ENCODE peak calls at places on chromosomes 2 and 18, in ten cellular contexts. N, Q, E, J, W, K, T, O, Y and P are unnamed samples.

GRCh38 chr18:46226461-46226860 is 122.3 kb downstream of the HAUS1 start:
- DNase-seq in N (no peak), Q (no peak), E (no peak), J (no peak), W (no peak), K (no peak), T (no peak), O (no peak), Y (peak), P (no peak)

GRCh38 chr2:240126731-240127130 is 9.4 kb downstream of the COPS9 start:
- DNase-seq in N (no peak), Q (peak), E (no peak), J (no peak), W (no peak), K (no peak), T (no peak), O (no peak), Y (no peak), P (no peak)

GRCh38 chr2:101418704-101419663 is 31.7 kb upstream of the CREG2 start:
- DNase-seq in N (no peak), Q (peak), E (peak), J (peak), W (peak), K (peak), T (no peak), O (no peak), Y (peak), P (peak)

GRCh38 chr2:227789803-227790202 is 23.8 kb upstream of the CCL20 start:
- DNase-seq in N (no peak), Q (no peak), E (no peak), J (no peak), W (no peak), K (peak), T (no peak), O (no peak), Y (no peak), P (no peak)

GRCh38 chr2:33457588-33458247 is 18.7 kb upstream of the RASGRP3 start:
- DNase-seq in N (no peak), Q (no peak), E (no peak), J (no peak), W (no peak), K (peak), T (no peak), O (no peak), Y (no peak), P (no peak)

GRCh38 chr2:17149945-17150344 is 368.3 kb downstream of the RAD51AP2 start:
- DNase-seq in N (no peak), Q (no peak), E (no peak), J (no peak), W (no peak), K (no peak), T (no peak), O (no peak), Y (no peak), P (no peak)

GRCh38 chr2:210599476-210599875 is 43.1 kb downstream of the CPS1 start:
- DNase-seq in N (no peak), Q (no peak), E (no peak), J (no peak), W (no peak), K (no peak), T (no peak), O (no peak), Y (no peak), P (no peak)

GRCh38 chr2:217978536-217979150 is 24.2 kb downstream of the TNS1 start:
- DNase-seq in N (no peak), Q (no peak), E (no peak), J (no peak), W (no peak), K (no peak), T (no peak), O (peak), Y (no peak), P (peak)

GRCh38 chr2:235541016-235541415 is 47.2 kb downstream of the AGAP1 start:
- DNase-seq in N (peak), Q (no peak), E (no peak), J (no peak), W (no peak), K (no peak), T (no peak), O (no peak), Y (no peak), P (no peak)

GRCh38 chr18:77160515-77160914 is 27.9 kb upstream of the MBP start:
- DNase-seq in N (no peak), Q (no peak), E (no peak), J (no peak), W (no peak), K (peak), T (no peak), O (no peak), Y (no peak), P (no peak)

GRCh38 chr18:36733150-36733549 is 95.7 kb downstream of the TPGS2 start:
- DNase-seq in N (no peak), Q (no peak), E (no peak), J (no peak), W (no peak), K (no peak), T (no peak), O (no peak), Y (no peak), P (no peak)

GRCh38 chr2:173048901-173049661 is 26.6 kb upstream of the MAP3K20 start:
- DNase-seq in N (peak), Q (peak), E (no peak), J (no peak), W (peak), K (peak), T (no peak), O (no peak), Y (peak), P (peak)

GRCh38 chr18:74029161-74029560 is 118.5 kb downstream of the FBXO15 start:
- DNase-seq in N (no peak), Q (no peak), E (no peak), J (no peak), W (no peak), K (no peak), T (no peak), O (no peak), Y (no peak), P (no peak)

GRCh38 chr2:191105082-191105481 is 45.7 kb downstream of the STAT4 start:
- DNase-seq in N (no peak), Q (no peak), E (no peak), J (no peak), W (no peak), K (no peak), T (no peak), O (no peak), Y (no peak), P (no peak)

GRCh38 chr2:3483227-3483985 is 35.9 kb downstream of the ADI1 start:
- DNase-seq in N (peak), Q (no peak), E (no peak), J (no peak), W (no peak), K (no peak), T (no peak), O (no peak), Y (no peak), P (no peak)

GRCh38 chr18:67628674-67629073 is 112.2 kb upstream of the DSEL start:
- DNase-seq in N (no peak), Q (no peak), E (no peak), J (no peak), W (no peak), K (no peak), T (no peak), O (no peak), Y (no peak), P (no peak)

GRCh38 chr2:127932199-127932877 is 46.6 kb upstream of the AMMECR1L start:
- DNase-seq in N (no peak), Q (no peak), E (no peak), J (no peak), W (no peak), K (peak), T (no peak), O (no peak), Y (peak), P (no peak)

GRCh38 chr2:211174631-211175030 is 618.2 kb downstream of the CPS1 start:
- DNase-seq in N (no peak), Q (no peak), E (no peak), J (no peak), W (no peak), K (no peak), T (no peak), O (no peak), Y (no peak), P (no peak)

GRCh38 chr18:35178260-35178659 is 62.6 kb upstream of the ZNF397 start:
- DNase-seq in N (no peak), Q (no peak), E (no peak), J (no peak), W (no peak), K (peak), T (no peak), O (no peak), Y (no peak), P (no peak)

GRCh38 chr18:24027156-24027555 is 12.6 kb downstream of the TTC39C start:
- DNase-seq in N (no peak), Q (peak), E (no peak), J (no peak), W (no peak), K (peak), T (no peak), O (no peak), Y (no peak), P (no peak)

GRCh38 chr2:66440011-66440542 is 5.2 kb downstream of the MEIS1 start:
- DNase-seq in N (no peak), Q (no peak), E (no peak), J (peak), W (no peak), K (no peak), T (no peak), O (no peak), Y (no peak), P (no peak)

GRCh38 chr2:44964704-44965343 is 23.3 kb downstream of the SIX3 start:
- DNase-seq in N (no peak), Q (no peak), E (peak), J (peak), W (no peak), K (no peak), T (no peak), O (no peak), Y (no peak), P (no peak)

GRCh38 chr2:227606476-227606875 is 7.8 kb downstream of the SCYGR2 start:
- DNase-seq in N (no peak), Q (peak), E (no peak), J (no peak), W (no peak), K (no peak), T (no peak), O (no peak), Y (no peak), P (no peak)